ENCODE peak calls at places on chromosome 2, in six cellular contexts. Q, J, H, P, E and B are unnamed samples.

GRCh38 chr2:15169326-15170038 is 391.7 kb downstream of the NBAS start:
- DNase-seq in P (no peak), Q (no peak), H (no peak), E (peak; percentile 68), J (peak; percentile 94), B (no peak)

GRCh38 chr2:25368650-25369049 is 26.9 kb upstream of the DNMT3A start:
- DNase-seq in Q (peak; percentile 24), E (no peak), J (no peak), H (no peak), P (no peak), B (no peak)

GRCh38 chr2:107775791-107776190 is 50.9 kb upstream of the RGPD4 start:
- DNase-seq in Q (no peak), E (no peak), J (no peak), P (no peak), H (no peak), B (no peak)

GRCh38 chr2:189124175-189124574 is 55.4 kb downstream of the COL5A2 start:
- DNase-seq in E (no peak), H (no peak), P (no peak), J (no peak), Q (no peak), B (no peak)

GRCh38 chr2:109407401-109408335 is 206.1 kb downstream of the SEPTIN10 start:
- DNase-seq in Q (no peak), J (no peak), E (no peak), H (no peak), P (no peak), B (no peak)

GRCh38 chr2:239321596-239322413 is 79.0 kb downstream of the HDAC4 start:
- DNase-seq in H (no peak), J (no peak), Q (peak; percentile 64), P (no peak), E (no peak), B (no peak)

GRCh38 chr2:9364791-9365497 is 58.4 kb downstream of the ITGB1BP1 start:
- DNase-seq in H (no peak), P (no peak), J (peak; percentile 27), E (no peak), Q (no peak), B (no peak)

GRCh38 chr2:9914384-9915065 is 37.0 kb upstream of the GRHL1 start:
- DNase-seq in Q (no peak), P (no peak), H (no peak), J (peak; percentile 74), E (no peak), B (no peak)

GRCh38 chr2:59993721-59994120 is 559.7 kb downstream of the BCL11A start:
- DNase-seq in E (no peak), P (no peak), H (no peak), J (no peak), Q (no peak), B (no peak)

GRCh38 chr2:234885884-234886283 is 65.9 kb upstream of the SH3BP4 start:
- DNase-seq in J (no peak), Q (no peak), P (no peak), E (no peak), H (no peak), B (no peak)

GRCh38 chr2:208552943-208553342 is 146.4 kb downstream of the PTH2R start:
- DNase-seq in Q (no peak), H (no peak), E (no peak), J (no peak), P (no peak), B (no peak)

GRCh38 chr2:65566617-65567016 is 134.2 kb upstream of the SPRED2 start:
- DNase-seq in Q (peak; percentile 74), E (no peak), J (no peak), H (no peak), P (no peak), B (no peak)

GRCh38 chr2:51510298-51510697 is 478.4 kb upstream of the NRXN1 start:
- DNase-seq in Q (no peak), E (no peak), H (no peak), P (no peak), J (no peak), B (no peak)

GRCh38 chr2:215680605-215681598 is 245.0 kb upstream of the FN1 start:
- DNase-seq in H (peak; percentile 21), E (no peak), P (no peak), J (peak; percentile 95), Q (no peak), B (no peak)

GRCh38 chr2:241801611-241802420 is 7.2 kb upstream of the NEU4 start:
- DNase-seq in E (no peak), J (no peak), H (peak; percentile 16), P (peak; percentile 55), Q (peak; percentile 71), B (no peak)

GRCh38 chr2:33021542-33022259 is 74.9 kb downstream of the LTBP1 start:
- DNase-seq in J (peak; percentile 52), P (no peak), Q (no peak), H (no peak), E (no peak), B (no peak)

GRCh38 chr2:98849113-98849512 is 86.9 kb downstream of the CRACDL start:
- DNase-seq in Q (no peak), H (no peak), J (no peak), P (no peak), E (no peak), B (no peak)

GRCh38 chr2:168517801-168518200 is 61.7 kb downstream of the CERS6 start:
- DNase-seq in Q (no peak), E (no peak), P (no peak), J (no peak), H (no peak), B (no peak)

GRCh38 chr2:383173-383572 is 95.3 kb upstream of the ALKAL2 start:
- DNase-seq in E (no peak), Q (no peak), J (no peak), P (peak; percentile 42), H (no peak), B (peak; percentile 30)

GRCh38 chr2:175955168-175955567 is 46.9 kb downstream of the LNPK start:
- DNase-seq in H (no peak), P (no peak), J (no peak), Q (no peak), E (no peak), B (no peak)

GRCh38 chr2:55672630-55673029 is 21.0 kb downstream of the PNPT1 start:
- DNase-seq in J (no peak), E (peak; percentile 36), H (no peak), Q (no peak), P (no peak), B (no peak)

GRCh38 chr2:230824406-230824978 is 40.2 kb upstream of the ITM2C start:
- DNase-seq in H (no peak), P (peak; percentile 59), Q (no peak), J (peak; percentile 65), E (peak; percentile 58), B (peak; percentile 58)

GRCh38 chr2:69081757-69082156 is 68.8 kb downstream of the ANTXR1 start:
- DNase-seq in E (no peak), J (no peak), H (no peak), P (no peak), Q (no peak), B (no peak)

GRCh38 chr2:74700643-74701377 is 46.8 kb downstream of the SEMA4F start:
- DNase-seq in Q (no peak), P (no peak), E (no peak), H (no peak), J (no peak), B (no peak)

GRCh38 chr2:175742367-175742766 is 259.7 kb downstream of the LNPK start:
- DNase-seq in P (no peak), H (no peak), Q (no peak), E (no peak), J (peak; percentile 77), B (no peak)

GRCh38 chr2:189082576-189082975 is 97.0 kb downstream of the COL5A2 start:
- DNase-seq in E (no peak), J (peak; percentile 52), H (no peak), Q (no peak), P (no peak), B (no peak)

GRCh38 chr2:227366861-227367800 is 12.0 kb downstream of the TM4SF20 start:
- DNase-seq in Q (no peak), H (peak; percentile 46), P (no peak), J (peak; percentile 87), E (peak; percentile 52), B (no peak)

GRCh38 chr2:57759131-57759530 is 287.5 kb upstream of the VRK2 start:
- DNase-seq in E (no peak), Q (no peak), P (no peak), J (no peak), H (no peak), B (no peak)

GRCh38 chr2:57759822-57760300 is 286.7 kb upstream of the VRK2 start:
- DNase-seq in E (peak; percentile 36), P (peak; percentile 94), H (peak; percentile 74), J (peak; percentile 76), Q (peak; percentile 94), B (peak; percentile 98)

GRCh38 chr2:57758686-57759085 is 287.9 kb upstream of the VRK2 start:
- DNase-seq in H (no peak), E (no peak), Q (no peak), P (no peak), J (no peak), B (no peak)

GRCh38 chr2:57760448-57760847 is 286.2 kb upstream of the VRK2 start:
- DNase-seq in E (no peak), P (no peak), H (no peak), J (no peak), Q (no peak), B (peak; percentile 10)
- TF ChIP-seq CTCF in E (no peak), P (no peak), H (no peak), J (no peak), Q (no peak), B (no peak)

GRCh38 chr2:171745141-171745540 is 57.9 kb downstream of the DYNC1I2 start:
- DNase-seq in H (no peak), E (no peak), J (no peak), Q (no peak), P (no peak), B (no peak)

GRCh38 chr2:171745806-171746205 is 58.5 kb downstream of the DYNC1I2 start:
- DNase-seq in H (no peak), Q (no peak), J (no peak), P (no peak), E (no peak), B (no peak)

GRCh38 chr2:171735991-171736710 is 48.9 kb downstream of the DYNC1I2 start:
- DNase-seq in P (no peak), J (no peak), E (no peak), H (no peak), Q (no peak), B (no peak)

GRCh38 chr2:171741189-171741588 is 53.9 kb downstream of the DYNC1I2 start:
- DNase-seq in H (no peak), P (no peak), E (no peak), Q (no peak), J (peak; percentile 9), B (no peak)
- TF ChIP-seq CTCF in H (no peak), P (no peak), E (no peak), Q (no peak), J (no peak), B (no peak)

GRCh38 chr2:72848436-72848835 is 22.6 kb upstream of the EXOC6B start:
- DNase-seq in P (no peak), E (no peak), H (no peak), J (no peak), Q (no peak), B (no peak)
- TF ChIP-seq CTCF in P (no peak), E (no peak), H (no peak), J (no peak), Q (no peak), B (no peak)

DNA sequence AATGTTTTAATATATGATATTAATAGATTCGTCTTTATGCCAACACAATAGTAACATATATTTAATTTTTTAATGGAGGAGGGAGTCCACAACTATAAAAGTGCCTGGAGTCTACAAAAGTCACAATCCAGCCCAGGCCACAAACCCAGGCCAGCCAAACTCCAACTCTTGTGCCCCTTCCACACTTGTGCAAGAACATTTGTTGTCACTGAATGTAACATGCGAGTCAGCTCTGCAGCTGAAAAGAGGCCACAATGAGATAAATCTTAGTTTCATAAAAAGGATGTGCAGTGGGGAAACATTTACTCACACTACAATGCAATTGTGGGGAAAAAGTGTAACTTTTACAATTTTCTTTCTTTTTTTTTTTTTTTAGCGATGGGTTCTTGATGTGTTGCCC is 110.8 kb downstream of the MCFD2 start:
- DNase-seq in P (no peak), J (no peak), Q (no peak), H (no peak), E (no peak), B (no peak)
- TF ChIP-seq CTCF in P (no peak), J (no peak), Q (no peak), H (no peak), E (no peak), B (no peak)